ENCODE peak calls at places on chromosomes 3 and 15, in five cellular contexts. One of them, this sample, is unnamed.

GRCh38 chr3:10764314-10765051 is 51.5 kb upstream of the SLC6A11 start:
- DNase-seq in activated CD4-positive, alpha-beta T cell treated with anti-CD3 and anti-CD28 coated beads, Interleukin-2, amount 50 U/mL, for 1 hour: no peak
- DNase-seq in M059J: no peak
- DNase-seq in astrocyte of the spinal cord: no peak
- DNase-seq in tibial artery: no peak
- DNase-seq in this sample: no peak

GRCh38 chr3:184796551-184796950 is 15.4 kb upstream of the VPS8 start:
- DNase-seq in activated CD4-positive, alpha-beta T cell treated with anti-CD3 and anti-CD28 coated beads, Interleukin-2, amount 50 U/mL, for 1 hour: no peak
- DNase-seq in M059J: peak; percentile 40
- DNase-seq in astrocyte of the spinal cord: no peak
- DNase-seq in tibial artery: no peak
- DNase-seq in this sample: no peak

GRCh38 chr15:42933886-42934667 is 13.5 kb upstream of the TTBK2 start:
- DNase-seq in activated CD4-positive, alpha-beta T cell treated with anti-CD3 and anti-CD28 coated beads, Interleukin-2, amount 50 U/mL, for 1 hour: no peak
- DNase-seq in M059J: peak; percentile 61
- DNase-seq in astrocyte of the spinal cord: no peak
- DNase-seq in tibial artery: no peak
- DNase-seq in this sample: peak; percentile 41

GRCh38 chr3:64687781-64688515 is at the start of gene ADAMTS9:
- DNase-seq in activated CD4-positive, alpha-beta T cell treated with anti-CD3 and anti-CD28 coated beads, Interleukin-2, amount 50 U/mL, for 1 hour: no peak
- DNase-seq in M059J: peak; percentile 27
- DNase-seq in astrocyte of the spinal cord: peak; percentile 64
- DNase-seq in tibial artery: peak; percentile 60
- DNase-seq in this sample: peak; percentile 46

GRCh38 chr3:179021119-179021903 is 50.3 kb downstream of the ZMAT3 start:
- DNase-seq in activated CD4-positive, alpha-beta T cell treated with anti-CD3 and anti-CD28 coated beads, Interleukin-2, amount 50 U/mL, for 1 hour: no peak
- DNase-seq in M059J: no peak
- DNase-seq in astrocyte of the spinal cord: no peak
- DNase-seq in tibial artery: no peak
- DNase-seq in this sample: no peak

GRCh38 chr15:73752817-73753214 is 335 bp downstream of the INSYN1 start:
- DNase-seq in activated CD4-positive, alpha-beta T cell treated with anti-CD3 and anti-CD28 coated beads, Interleukin-2, amount 50 U/mL, for 1 hour: no peak
- DNase-seq in M059J: no peak
- DNase-seq in astrocyte of the spinal cord: no peak
- DNase-seq in tibial artery: no peak
- DNase-seq in this sample: no peak

GRCh38 chr15:85331666-85332261 is 48.6 kb upstream of the AKAP13 start:
- DNase-seq in activated CD4-positive, alpha-beta T cell treated with anti-CD3 and anti-CD28 coated beads, Interleukin-2, amount 50 U/mL, for 1 hour: no peak
- DNase-seq in M059J: no peak
- DNase-seq in astrocyte of the spinal cord: no peak
- DNase-seq in tibial artery: no peak
- DNase-seq in this sample: no peak

GRCh38 chr3:170222647-170223541 is 670 bp downstream of the PRKCI start:
- DNase-seq in activated CD4-positive, alpha-beta T cell treated with anti-CD3 and anti-CD28 coated beads, Interleukin-2, amount 50 U/mL, for 1 hour: peak; percentile 42
- DNase-seq in M059J: peak; percentile 50
- DNase-seq in astrocyte of the spinal cord: peak; percentile 37
- DNase-seq in tibial artery: peak; percentile 39
- DNase-seq in this sample: peak; percentile 39

GRCh38 chr15:67501177-67501835 is 19.6 kb upstream of the C15orf61 start:
- DNase-seq in activated CD4-positive, alpha-beta T cell treated with anti-CD3 and anti-CD28 coated beads, Interleukin-2, amount 50 U/mL, for 1 hour: no peak
- DNase-seq in M059J: peak; percentile 57
- DNase-seq in astrocyte of the spinal cord: peak; percentile 55
- DNase-seq in tibial artery: no peak
- DNase-seq in this sample: peak; percentile 35

GRCh38 chr15:63008333-63009049 is 34.1 kb upstream of the TPM1 start:
- DNase-seq in activated CD4-positive, alpha-beta T cell treated with anti-CD3 and anti-CD28 coated beads, Interleukin-2, amount 50 U/mL, for 1 hour: no peak
- DNase-seq in M059J: no peak
- DNase-seq in astrocyte of the spinal cord: no peak
- DNase-seq in tibial artery: no peak
- DNase-seq in this sample: no peak

GRCh38 chr3:125591116-125591755 is 4.1 kb downstream of the OSBPL11 start:
- DNase-seq in activated CD4-positive, alpha-beta T cell treated with anti-CD3 and anti-CD28 coated beads, Interleukin-2, amount 50 U/mL, for 1 hour: no peak
- DNase-seq in M059J: peak; percentile 8
- DNase-seq in astrocyte of the spinal cord: no peak
- DNase-seq in tibial artery: no peak
- DNase-seq in this sample: no peak

GRCh38 chr3:42148982-42149432 is 57.9 kb downstream of the TRAK1 start:
- DNase-seq in activated CD4-positive, alpha-beta T cell treated with anti-CD3 and anti-CD28 coated beads, Interleukin-2, amount 50 U/mL, for 1 hour: no peak
- DNase-seq in M059J: peak; percentile 63
- DNase-seq in astrocyte of the spinal cord: peak; percentile 84
- DNase-seq in tibial artery: peak; percentile 76
- DNase-seq in this sample: peak; percentile 42

GRCh38 chr15:50218291-50218690 is 36.3 kb downstream of the SLC27A2 start:
- DNase-seq in activated CD4-positive, alpha-beta T cell treated with anti-CD3 and anti-CD28 coated beads, Interleukin-2, amount 50 U/mL, for 1 hour: no peak
- DNase-seq in M059J: no peak
- DNase-seq in astrocyte of the spinal cord: no peak
- DNase-seq in tibial artery: no peak
- DNase-seq in this sample: no peak

GRCh38 chr3:127037971-127038446 is 55.1 kb downstream of the PLXNA1 start:
- DNase-seq in activated CD4-positive, alpha-beta T cell treated with anti-CD3 and anti-CD28 coated beads, Interleukin-2, amount 50 U/mL, for 1 hour: no peak
- DNase-seq in M059J: no peak
- DNase-seq in astrocyte of the spinal cord: no peak
- DNase-seq in tibial artery: no peak
- DNase-seq in this sample: no peak

GRCh38 chr15:23877502-23878412 is 190.7 kb upstream of the NDN start:
- DNase-seq in activated CD4-positive, alpha-beta T cell treated with anti-CD3 and anti-CD28 coated beads, Interleukin-2, amount 50 U/mL, for 1 hour: no peak
- DNase-seq in M059J: no peak
- DNase-seq in astrocyte of the spinal cord: no peak
- DNase-seq in tibial artery: no peak
- DNase-seq in this sample: peak; percentile 6